ENCODE peak calls at places on chromosomes 3 and 15, in nine cellular contexts. One of them, this sample, is unnamed.

GRCh38 chr3:125470671-125471070 is 49.3 kb downstream of the SNX4 start:
- DNase-seq in neuronal stem cell: no peak
- DNase-seq in pancreas: no peak
- DNase-seq in aorta: no peak
- DNase-seq in CD8-positive, alpha-beta memory T cell: no peak
- DNase-seq in substantia nigra: no peak
- DNase-seq in PC-3: no peak
- DNase-seq in lung: no peak
- DNase-seq in heart right ventricle: no peak
- DNase-seq in this sample: no peak

GRCh38 chr3:106457278-106458210 is 588.7 kb upstream of the CBLB start:
- DNase-seq in heart right ventricle: peak
- DNase-seq in lung: no peak
- DNase-seq in neuronal stem cell: no peak
- DNase-seq in aorta: peak
- DNase-seq in CD8-positive, alpha-beta memory T cell: no peak
- DNase-seq in PC-3: peak
- DNase-seq in substantia nigra: no peak
- DNase-seq in pancreas: no peak
- DNase-seq in this sample: no peak

GRCh38 chr15:19973718-19974117 is 567.9 kb downstream of the GOLGA6L6 start:
- DNase-seq in aorta: no peak
- DNase-seq in lung: no peak
- DNase-seq in neuronal stem cell: no peak
- DNase-seq in CD8-positive, alpha-beta memory T cell: no peak
- DNase-seq in PC-3: no peak
- DNase-seq in pancreas: no peak
- DNase-seq in heart right ventricle: no peak
- DNase-seq in substantia nigra: no peak
- DNase-seq in this sample: no peak

GRCh38 chr15:61871926-61872522 is 188.2 kb downstream of the VPS13C start:
- DNase-seq in aorta: no peak
- DNase-seq in neuronal stem cell: no peak
- DNase-seq in lung: no peak
- DNase-seq in substantia nigra: no peak
- DNase-seq in CD8-positive, alpha-beta memory T cell: no peak
- DNase-seq in PC-3: peak
- DNase-seq in heart right ventricle: no peak
- DNase-seq in pancreas: no peak
- DNase-seq in this sample: no peak

GRCh38 chr15:83113881-83114280 is 6.4 kb downstream of the TM6SF1 start:
- DNase-seq in aorta: no peak
- DNase-seq in neuronal stem cell: no peak
- DNase-seq in pancreas: no peak
- DNase-seq in lung: no peak
- DNase-seq in CD8-positive, alpha-beta memory T cell: no peak
- DNase-seq in substantia nigra: no peak
- DNase-seq in PC-3: no peak
- DNase-seq in heart right ventricle: no peak
- DNase-seq in this sample: no peak

GRCh38 chr15:70643106-70643782 is 120.1 kb downstream of the UACA start:
- DNase-seq in aorta: no peak
- DNase-seq in substantia nigra: no peak
- DNase-seq in neuronal stem cell: no peak
- DNase-seq in pancreas: no peak
- DNase-seq in lung: no peak
- DNase-seq in heart right ventricle: no peak
- DNase-seq in PC-3: no peak
- DNase-seq in CD8-positive, alpha-beta memory T cell: no peak
- DNase-seq in this sample: no peak

GRCh38 chr3:12395349-12396012 is 88.8 kb upstream of the TSEN2 start:
- DNase-seq in substantia nigra: no peak
- DNase-seq in pancreas: no peak
- DNase-seq in lung: no peak
- DNase-seq in CD8-positive, alpha-beta memory T cell: no peak
- DNase-seq in aorta: no peak
- DNase-seq in neuronal stem cell: no peak
- DNase-seq in heart right ventricle: no peak
- DNase-seq in PC-3: no peak
- DNase-seq in this sample: no peak

GRCh38 chr3:165903885-165904284 is 66.7 kb upstream of the BCHE start:
- DNase-seq in pancreas: no peak
- DNase-seq in CD8-positive, alpha-beta memory T cell: no peak
- DNase-seq in lung: no peak
- DNase-seq in aorta: no peak
- DNase-seq in PC-3: peak
- DNase-seq in substantia nigra: no peak
- DNase-seq in heart right ventricle: no peak
- DNase-seq in neuronal stem cell: no peak
- DNase-seq in this sample: no peak

GRCh38 chr3:18951333-18951732 is 197.0 kb upstream of the KCNH8 start:
- DNase-seq in substantia nigra: no peak
- DNase-seq in lung: no peak
- DNase-seq in CD8-positive, alpha-beta memory T cell: no peak
- DNase-seq in pancreas: no peak
- DNase-seq in aorta: no peak
- DNase-seq in heart right ventricle: no peak
- DNase-seq in neuronal stem cell: no peak
- DNase-seq in PC-3: peak
- DNase-seq in this sample: no peak

GRCh38 chr15:47035756-47036155 is 681.5 kb upstream of the SEMA6D start:
- DNase-seq in neuronal stem cell: no peak
- DNase-seq in pancreas: no peak
- DNase-seq in PC-3: peak
- DNase-seq in heart right ventricle: no peak
- DNase-seq in substantia nigra: no peak
- DNase-seq in lung: no peak
- DNase-seq in aorta: no peak
- DNase-seq in CD8-positive, alpha-beta memory T cell: no peak
- DNase-seq in this sample: no peak

GRCh38 chr3:40237892-40238571 is 71.5 kb upstream of the EIF1B start:
- DNase-seq in substantia nigra: no peak
- DNase-seq in neuronal stem cell: peak
- DNase-seq in aorta: no peak
- DNase-seq in pancreas: no peak
- DNase-seq in lung: no peak
- DNase-seq in PC-3: peak
- DNase-seq in heart right ventricle: peak
- DNase-seq in CD8-positive, alpha-beta memory T cell: no peak
- DNase-seq in this sample: no peak

GRCh38 chr15:61119556-61119955 is 109.5 kb downstream of the RORA start:
- DNase-seq in PC-3: no peak
- DNase-seq in neuronal stem cell: no peak
- DNase-seq in substantia nigra: no peak
- DNase-seq in lung: no peak
- DNase-seq in heart right ventricle: no peak
- DNase-seq in aorta: no peak
- DNase-seq in CD8-positive, alpha-beta memory T cell: no peak
- DNase-seq in pancreas: no peak
- DNase-seq in this sample: no peak

GRCh38 chr3:158312560-158313141 is 202.8 kb downstream of the RSRC1 start:
- DNase-seq in lung: no peak
- DNase-seq in substantia nigra: no peak
- DNase-seq in CD8-positive, alpha-beta memory T cell: no peak
- DNase-seq in neuronal stem cell: no peak
- DNase-seq in pancreas: no peak
- DNase-seq in aorta: no peak
- DNase-seq in heart right ventricle: no peak
- DNase-seq in PC-3: no peak
- DNase-seq in this sample: no peak

GRCh38 chr3:62833538-62833937 is 41.7 kb downstream of the CADPS start:
- DNase-seq in substantia nigra: no peak
- DNase-seq in pancreas: no peak
- DNase-seq in heart right ventricle: no peak
- DNase-seq in CD8-positive, alpha-beta memory T cell: no peak
- DNase-seq in PC-3: no peak
- DNase-seq in lung: no peak
- DNase-seq in aorta: no peak
- DNase-seq in neuronal stem cell: no peak
- DNase-seq in this sample: no peak

GRCh38 chr3:81741214-81741613 is 20.2 kb downstream of the GBE1 start:
- DNase-seq in PC-3: no peak
- DNase-seq in heart right ventricle: no peak
- DNase-seq in substantia nigra: no peak
- DNase-seq in neuronal stem cell: no peak
- DNase-seq in pancreas: no peak
- DNase-seq in lung: no peak
- DNase-seq in aorta: no peak
- DNase-seq in CD8-positive, alpha-beta memory T cell: no peak
- DNase-seq in this sample: no peak

GRCh38 chr15:68734352-68734751 is 86.3 kb downstream of the ANP32A start:
- DNase-seq in CD8-positive, alpha-beta memory T cell: no peak
- DNase-seq in heart right ventricle: no peak
- DNase-seq in aorta: no peak
- DNase-seq in pancreas: no peak
- DNase-seq in lung: no peak
- DNase-seq in PC-3: no peak
- DNase-seq in neuronal stem cell: no peak
- DNase-seq in substantia nigra: no peak
- DNase-seq in this sample: no peak

GRCh38 chr3:133437391-133438093 is 37.7 kb downstream of the BFSP2 start:
- DNase-seq in CD8-positive, alpha-beta memory T cell: no peak
- DNase-seq in PC-3: no peak
- DNase-seq in heart right ventricle: no peak
- DNase-seq in pancreas: no peak
- DNase-seq in neuronal stem cell: no peak
- DNase-seq in substantia nigra: no peak
- DNase-seq in lung: no peak
- DNase-seq in aorta: no peak
- DNase-seq in this sample: no peak

DNA sequence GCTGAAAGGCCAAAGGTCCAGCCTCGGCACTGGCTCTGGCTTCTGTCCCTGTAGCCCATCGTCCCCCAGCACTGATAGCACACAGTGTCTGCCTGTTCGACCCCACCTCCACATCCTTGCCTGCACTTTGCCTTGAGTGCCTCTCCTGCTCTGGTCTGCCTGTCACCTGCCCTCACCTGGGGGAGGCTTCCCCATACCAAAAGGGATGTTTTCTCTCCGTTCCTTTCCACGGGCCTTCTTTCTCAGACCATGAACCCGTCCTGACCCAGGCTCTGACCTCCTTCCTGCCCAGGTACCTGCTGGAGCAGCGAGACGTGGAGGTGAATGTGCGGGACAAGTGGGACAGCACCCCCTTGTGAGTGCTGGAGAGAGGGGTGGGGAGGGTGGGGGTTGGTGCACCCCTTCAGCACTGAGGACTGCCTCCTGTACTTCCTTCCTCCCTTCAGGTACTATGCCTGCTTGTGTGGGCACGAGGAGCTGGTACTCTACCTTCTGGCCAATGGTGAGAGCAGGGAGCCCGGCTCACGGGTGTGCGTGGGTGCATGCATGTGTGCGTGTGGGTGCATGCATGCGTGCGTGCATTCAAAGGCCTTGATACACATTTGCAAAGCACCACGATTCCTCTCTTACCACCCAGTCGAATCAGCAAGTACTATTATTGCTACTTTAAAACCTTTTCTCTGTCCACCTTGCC is 1.5 kb downstream of the ABTB1 start:
- DNase-seq in heart right ventricle: no peak
- DNase-seq in CD8-positive, alpha-beta memory T cell: no peak
- DNase-seq in neuronal stem cell: no peak
- DNase-seq in pancreas: no peak
- DNase-seq in aorta: peak
- DNase-seq in PC-3: no peak
- DNase-seq in lung: no peak
- DNase-seq in substantia nigra: no peak
- DNase-seq in this sample: peak
- H3K27ac ChIP-seq in heart right ventricle: peak
- H3K27ac ChIP-seq in CD8-positive, alpha-beta memory T cell: no peak
- H3K27ac ChIP-seq in neuronal stem cell: no peak
- H3K27ac ChIP-seq in pancreas: no peak
- H3K27ac ChIP-seq in aorta: no peak
- H3K27ac ChIP-seq in PC-3: no peak
- H3K27ac ChIP-seq in lung: no peak
- H3K27ac ChIP-seq in substantia nigra: no peak
- H3K27ac ChIP-seq in this sample: peak

GRCh38 chr3:172060234-172060633 is 20.9 kb downstream of the FNDC3B start:
- DNase-seq in pancreas: no peak
- DNase-seq in CD8-positive, alpha-beta memory T cell: no peak
- DNase-seq in heart right ventricle: no peak
- DNase-seq in neuronal stem cell: no peak
- DNase-seq in lung: no peak
- DNase-seq in PC-3: no peak
- DNase-seq in substantia nigra: no peak
- DNase-seq in aorta: no peak
- DNase-seq in this sample: no peak

GRCh38 chr3:172063456-172064432 is 24.4 kb downstream of the FNDC3B start:
- DNase-seq in PC-3: no peak
- DNase-seq in aorta: no peak
- DNase-seq in lung: no peak
- DNase-seq in substantia nigra: no peak
- DNase-seq in pancreas: no peak
- DNase-seq in CD8-positive, alpha-beta memory T cell: no peak
- DNase-seq in neuronal stem cell: no peak
- DNase-seq in heart right ventricle: no peak
- DNase-seq in this sample: no peak

GRCh38 chr3:172059532-172059931 is 20.2 kb downstream of the FNDC3B start:
- DNase-seq in PC-3: no peak
- DNase-seq in neuronal stem cell: no peak
- DNase-seq in aorta: no peak
- DNase-seq in substantia nigra: no peak
- DNase-seq in heart right ventricle: no peak
- DNase-seq in CD8-positive, alpha-beta memory T cell: no peak
- DNase-seq in pancreas: no peak
- DNase-seq in lung: no peak
- DNase-seq in this sample: no peak

GRCh38 chr3:172065534-172065933 is 26.2 kb downstream of the FNDC3B start:
- DNase-seq in CD8-positive, alpha-beta memory T cell: no peak
- DNase-seq in pancreas: no peak
- DNase-seq in neuronal stem cell: no peak
- DNase-seq in heart right ventricle: no peak
- DNase-seq in PC-3: no peak
- DNase-seq in substantia nigra: no peak
- DNase-seq in lung: no peak
- DNase-seq in aorta: no peak
- DNase-seq in this sample: no peak

GRCh38 chr3:172061724-172062184 is 22.4 kb downstream of the FNDC3B start:
- DNase-seq in substantia nigra: no peak
- DNase-seq in pancreas: no peak
- DNase-seq in neuronal stem cell: no peak
- DNase-seq in CD8-positive, alpha-beta memory T cell: no peak
- DNase-seq in lung: no peak
- DNase-seq in heart right ventricle: no peak
- DNase-seq in PC-3: peak
- DNase-seq in aorta: no peak
- DNase-seq in this sample: no peak
- H3K27ac ChIP-seq in substantia nigra: no peak
- H3K27ac ChIP-seq in pancreas: peak
- H3K27ac ChIP-seq in neuronal stem cell: no peak
- H3K27ac ChIP-seq in CD8-positive, alpha-beta memory T cell: no peak
- H3K27ac ChIP-seq in lung: no peak
- H3K27ac ChIP-seq in heart right ventricle: peak
- H3K27ac ChIP-seq in PC-3: peak
- H3K27ac ChIP-seq in aorta: no peak
- H3K27ac ChIP-seq in this sample: no peak

GRCh38 chr3:184899953-184900595 is 88.1 kb downstream of the VPS8 start:
- DNase-seq in substantia nigra: no peak
- DNase-seq in CD8-positive, alpha-beta memory T cell: no peak
- DNase-seq in lung: no peak
- DNase-seq in PC-3: no peak
- DNase-seq in pancreas: no peak
- DNase-seq in aorta: no peak
- DNase-seq in neuronal stem cell: no peak
- DNase-seq in heart right ventricle: no peak
- DNase-seq in this sample: no peak
- H3K27ac ChIP-seq in substantia nigra: no peak
- H3K27ac ChIP-seq in CD8-positive, alpha-beta memory T cell: no peak
- H3K27ac ChIP-seq in lung: no peak
- H3K27ac ChIP-seq in PC-3: no peak
- H3K27ac ChIP-seq in pancreas: no peak
- H3K27ac ChIP-seq in aorta: no peak
- H3K27ac ChIP-seq in neuronal stem cell: no peak
- H3K27ac ChIP-seq in heart right ventricle: no peak
- H3K27ac ChIP-seq in this sample: no peak

GRCh38 chr3:168517514-168518071 is 421.9 kb upstream of the GOLIM4 start:
- DNase-seq in CD8-positive, alpha-beta memory T cell: no peak
- DNase-seq in pancreas: no peak
- DNase-seq in substantia nigra: no peak
- DNase-seq in lung: no peak
- DNase-seq in PC-3: peak
- DNase-seq in heart right ventricle: no peak
- DNase-seq in neuronal stem cell: no peak
- DNase-seq in aorta: no peak
- DNase-seq in this sample: no peak
- H3K27ac ChIP-seq in CD8-positive, alpha-beta memory T cell: no peak
- H3K27ac ChIP-seq in pancreas: no peak
- H3K27ac ChIP-seq in substantia nigra: no peak
- H3K27ac ChIP-seq in lung: no peak
- H3K27ac ChIP-seq in PC-3: no peak
- H3K27ac ChIP-seq in heart right ventricle: no peak
- H3K27ac ChIP-seq in neuronal stem cell: no peak
- H3K27ac ChIP-seq in aorta: no peak
- H3K27ac ChIP-seq in this sample: no peak